ENCODE peak calls at places on chromosomes 4 and X, in seven cellular contexts. U is kidney epithelial cell, L is amygdala, G is AG04449, E is T-helper 2 cell, D is AG04450, S is foreskin melanocyte. X is an unnamed sample.

GRCh38 chr4:70913947-70914445 is 11.8 kb downstream of the MOB1B start:
- DNase-seq in U (no peak), D (no peak), E (no peak), G (no peak), S (no peak), L (no peak), X (no peak)

GRCh38 chr4:79454656-79455055 is 46.6 kb upstream of the GK2 start:
- DNase-seq in U (no peak), G (no peak), E (no peak), S (no peak), D (no peak), L (no peak), X (peak; percentile 44)

GRCh38 chrX:52504551-52504950 is 8.9 kb downstream of the XAGE1A start:
- DNase-seq in S (no peak), E (no peak), D (no peak), U (no peak), G (no peak), L (no peak), X (no peak)

GRCh38 chr4:182085051-182085480 is 158.1 kb upstream of the TENM3 start:
- DNase-seq in G (no peak), U (peak; percentile 28), S (no peak), E (no peak), D (no peak), L (no peak), X (no peak)

GRCh38 chr4:161767116-161767515 is 396.7 kb downstream of the FSTL5 start:
- DNase-seq in G (peak; percentile 4), S (no peak), U (peak; percentile 56), E (no peak), D (no peak), L (no peak), X (no peak)

GRCh38 chr4:182878633-182879495 is 38.3 kb downstream of the DCTD start:
- DNase-seq in E (no peak), G (no peak), U (no peak), L (no peak), D (no peak), S (no peak), X (no peak)

GRCh38 chrX:132615396-132616131 is 126.7 kb upstream of the MBNL3 start:
- DNase-seq in S (peak; percentile 50), L (peak; percentile 2), D (no peak), G (no peak), E (peak; percentile 35), U (no peak), X (peak; percentile 65)

GRCh38 chrX:337331-337831 is 18.8 kb upstream of the GTPBP6 start:
- DNase-seq in U (no peak), D (no peak), L (no peak), S (no peak), G (no peak), E (no peak), X (no peak)

GRCh38 chrX:145405012-145405411 is 157.7 kb downstream of the SPANXN1 start:
- DNase-seq in U (no peak), G (no peak), S (no peak), D (no peak), L (no peak), E (peak; percentile 10), X (peak; percentile 70)

GRCh38 chrX:129738466-129739308 is at the start of gene XPNPEP2:
- DNase-seq in U (no peak), L (no peak), S (no peak), D (no peak), G (no peak), E (no peak), X (no peak)